ENCODE peak calls at places on chromosomes 7 and 10, in nine cellular contexts. U, N, L, D, G, B, C, F and Z are unnamed samples.

GRCh38 chr10:70925377-70926214 is 37.2 kb upstream of the PCBD1 start:
- DNase-seq in L (peak), G (peak), F (no peak), U (peak), N (no peak), D (no peak), C (no peak), B (peak), Z (no peak)

GRCh38 chr10:124032982-124033886 is 60.2 kb downstream of the CHST15 start:
- DNase-seq in C (peak), F (peak), L (no peak), U (no peak), N (peak), D (no peak), B (no peak), G (no peak), Z (no peak)

GRCh38 chr10:124724279-124725027 is 19.7 kb downstream of the FAM53B start:
- DNase-seq in C (no peak), N (no peak), G (no peak), L (peak), F (no peak), U (no peak), B (no peak), D (no peak), Z (no peak)

GRCh38 chr10:124670849-124671248 is 73.3 kb downstream of the FAM53B start:
- DNase-seq in C (no peak), L (no peak), B (no peak), U (no peak), N (no peak), F (no peak), D (no peak), G (no peak), Z (no peak)

GRCh38 chr7:12315049-12315448 is 88.6 kb downstream of the VWDE start:
- DNase-seq in D (no peak), B (no peak), U (no peak), C (no peak), N (no peak), L (no peak), G (no peak), F (peak), Z (no peak)

GRCh38 chr7:6691609-6692106 is 15.1 kb downstream of the ZNF12 start:
- DNase-seq in D (no peak), L (no peak), C (no peak), B (peak), G (no peak), F (peak), N (no peak), U (no peak), Z (no peak)

GRCh38 chr7:138431517-138431916 is 28.5 kb upstream of the TRIM24 start:
- DNase-seq in C (no peak), U (no peak), D (no peak), B (no peak), F (peak), N (no peak), L (no peak), G (no peak), Z (no peak)

GRCh38 chr7:926061-927030 is 28.1 kb downstream of the ADAP1 start:
- DNase-seq in D (no peak), C (no peak), F (no peak), N (no peak), L (peak), B (no peak), G (no peak), U (peak), Z (no peak)

GRCh38 chr10:84375011-84375410 is 46.6 kb downstream of the CCSER2 start:
- DNase-seq in N (peak), C (peak), B (peak), F (peak), U (no peak), D (peak), G (peak), L (no peak), Z (no peak)

GRCh38 chr10:4074559-4075407 is 289.8 kb upstream of the KLF6 start:
- DNase-seq in D (peak), B (no peak), C (peak), G (peak), U (no peak), L (no peak), N (no peak), F (peak), Z (no peak)

GRCh38 chr7:43398831-43399230 is 184.1 kb upstream of the STK17A start:
- DNase-seq in U (no peak), L (no peak), G (no peak), C (no peak), N (no peak), D (no peak), F (peak), B (no peak), Z (no peak)

GRCh38 chr7:102433319-102434038 is at the start of gene ORAI2:
- DNase-seq in G (peak), B (peak), C (peak), D (peak), L (peak), F (peak), U (peak), N (no peak), Z (peak)

GRCh38 chr10:69092959-69093850 is 5.3 kb downstream of the SRGN start:
- DNase-seq in C (peak), G (peak), N (peak), F (peak), D (peak), L (peak), B (peak), U (peak), Z (peak)

GRCh38 chr7:100095289-100095688 is 5.9 kb downstream of the MCM7 start:
- DNase-seq in G (no peak), F (no peak), C (no peak), U (no peak), L (no peak), B (no peak), D (no peak), N (no peak), Z (no peak)

GRCh38 chr7:27251136-27251512 is 8.5 kb downstream of the EVX1 start:
- DNase-seq in U (no peak), C (no peak), D (no peak), F (no peak), N (no peak), B (no peak), L (no peak), G (no peak), Z (no peak)

GRCh38 chr7:2016761-2017482 is 215.8 kb downstream of the MAD1L1 start:
- DNase-seq in U (peak), F (no peak), C (no peak), L (peak), D (no peak), G (no peak), B (no peak), N (no peak), Z (no peak)

GRCh38 chr7:18724311-18724710 is 228.8 kb downstream of the HDAC9 start:
- DNase-seq in C (no peak), D (no peak), N (no peak), U (no peak), B (no peak), F (peak), L (no peak), G (no peak), Z (no peak)

GRCh38 chr10:102485093-102485785 is 17.3 kb downstream of the ACTR1A start:
- DNase-seq in D (no peak), G (no peak), L (no peak), F (no peak), N (no peak), C (no peak), U (no peak), B (no peak), Z (no peak)

GRCh38 chr7:31251441-31251840 is 89.1 kb downstream of the NEUROD6 start:
- DNase-seq in N (no peak), D (no peak), B (peak), U (no peak), F (no peak), G (no peak), C (no peak), L (no peak), Z (no peak)

GRCh38 chr10:111126981-111127848 is 50.4 kb downstream of the ADRA2A start:
- DNase-seq in F (no peak), G (no peak), B (no peak), U (no peak), L (peak), N (no peak), D (no peak), C (no peak), Z (no peak)

GRCh38 chr10:672992-673391 is 16.5 kb downstream of the DIP2C start:
- DNase-seq in F (no peak), N (no peak), B (no peak), G (no peak), L (no peak), U (no peak), D (no peak), C (no peak), Z (no peak)

GRCh38 chr7:5564894-5565293 is 141.3 kb upstream of the TNRC18 start:
- DNase-seq in U (no peak), C (no peak), G (no peak), N (no peak), B (peak), F (no peak), L (no peak), D (no peak), Z (no peak)

GRCh38 chr10:77965294-77965693 is 38.7 kb upstream of the DLG5 start:
- DNase-seq in D (no peak), N (no peak), F (peak), C (peak), B (no peak), U (no peak), L (no peak), G (no peak), Z (no peak)

GRCh38 chr10:14481014-14481413 is 150.3 kb upstream of the FRMD4A start:
- DNase-seq in F (no peak), B (no peak), C (no peak), G (no peak), L (peak), U (no peak), D (no peak), N (no peak), Z (no peak)

GRCh38 chr10:130926442-130926841 is 385.1 kb downstream of the TCERG1L start:
- DNase-seq in U (no peak), F (no peak), C (no peak), L (no peak), B (no peak), G (no peak), D (no peak), N (no peak), Z (no peak)

GRCh38 chr7:134375206-134375605 is 58.5 kb upstream of the SLC35B4 start:
- DNase-seq in N (no peak), L (no peak), G (no peak), C (no peak), F (no peak), U (no peak), D (no peak), B (no peak), Z (no peak)

GRCh38 chr7:31957756-31958155 is 112.5 kb downstream of the PDE1C start:
- DNase-seq in N (no peak), F (no peak), B (no peak), U (no peak), G (no peak), D (no peak), C (no peak), L (no peak), Z (no peak)

GRCh38 chr7:27046854-27047549 is 48.8 kb downstream of the HOXA1 start:
- DNase-seq in F (peak), U (no peak), L (no peak), C (peak), G (no peak), D (no peak), B (no peak), N (no peak), Z (no peak)

GRCh38 chr7:127885843-127886242 is 145.4 kb downstream of the LRRC4 start:
- DNase-seq in B (no peak), D (no peak), C (peak), N (no peak), U (peak), F (peak), G (no peak), L (no peak), Z (no peak)

GRCh38 chr7:128031901-128032604 is 816 bp upstream of the LRRC4 start:
- DNase-seq in U (peak), L (no peak), B (peak), D (peak), G (peak), F (peak), N (peak), C (peak), Z (peak)

GRCh38 chr7:121139427-121139826 is 150.9 kb downstream of the CPED1 start:
- DNase-seq in L (no peak), C (no peak), N (no peak), F (no peak), U (no peak), D (no peak), B (no peak), G (no peak), Z (no peak)

GRCh38 chr7:46253500-46253899 is 332.4 kb upstream of the IGFBP3 start:
- DNase-seq in L (no peak), G (no peak), B (no peak), C (peak), F (peak), N (no peak), D (no peak), U (no peak), Z (no peak)

GRCh38 chr7:114663502-114663901 is 248.9 kb downstream of the FOXP2 start:
- DNase-seq in B (peak), L (no peak), F (peak), G (no peak), N (peak), D (no peak), C (peak), U (no peak), Z (no peak)

GRCh38 chr7:5557920-5558401 is 134.3 kb upstream of the TNRC18 start:
- DNase-seq in G (no peak), D (no peak), L (peak), N (no peak), C (no peak), B (no peak), F (no peak), U (peak), Z (no peak)